ENCODE peak calls at places on chromosomes 4 and X, in four cellular contexts. K is A549, W is GM12878, B is HepG2. P is an unnamed sample.

GRCh38 chrX:85619962-85620361 is 240.5 kb upstream of the POF1B start:
- DNase-seq in B (no peak), K (no peak), W (no peak), P (no peak)

GRCh38 chrX:51876441-51876840 is 17.0 kb upstream of the MAGED1 start:
- DNase-seq in K (no peak), W (no peak), B (no peak), P (no peak)

GRCh38 chrX:37786666-37787337 is 6.9 kb downstream of the CYBB start:
- DNase-seq in K (no peak), W (peak), B (no peak), P (peak)

GRCh38 chrX:1444896-1445480 is 7.7 kb downstream of the ASMTL start:
- DNase-seq in B (no peak), K (no peak), W (no peak), P (no peak)

GRCh38 chr4:98625399-98625798 is 33.0 kb downstream of the TSPAN5 start:
- DNase-seq in W (no peak), K (no peak), B (no peak), P (no peak)

GRCh38 chr4:54657194-54657555 is 582 bp upstream of the KIT start:
- DNase-seq in B (no peak), W (no peak), K (no peak), P (no peak)

GRCh38 chr4:71487324-71487677 is 148.5 kb downstream of the SLC4A4 start:
- DNase-seq in W (no peak), B (no peak), K (no peak), P (no peak)

GRCh38 chrX:12011075-12011474 is 127.2 kb upstream of the FRMPD4 start:
- DNase-seq in W (no peak), B (no peak), K (peak), P (no peak)

GRCh38 chr4:168797176-168797575 is 212.9 kb downstream of the CBR4 start:
- DNase-seq in K (peak), W (no peak), B (peak), P (no peak)

GRCh38 chr4:31088600-31089230 is 368.5 kb downstream of the PCDH7 start:
- DNase-seq in K (no peak), B (no peak), W (no peak), P (peak)

GRCh38 chrX:34559325-34559724 is 97.8 kb downstream of the TMEM47 start:
- DNase-seq in W (no peak), B (no peak), K (peak), P (no peak)

GRCh38 chrX:124239911-124240310 is 92.5 kb upstream of the TEX13D start:
- DNase-seq in W (peak), K (no peak), B (no peak), P (no peak)

GRCh38 chrX:7925867-7926472 is 1.2 kb downstream of the PNPLA4 start:
- DNase-seq in B (peak), W (peak), K (peak), P (peak)

GRCh38 chrX:79300821-79301220 is 66.3 kb downstream of the ITM2A start:
- DNase-seq in W (no peak), B (no peak), K (no peak), P (no peak)

GRCh38 chrX:281166-281999 is at the start of gene PLCXD1:
- DNase-seq in K (peak), B (peak), W (no peak), P (peak)

GRCh38 chr4:10115657-10116624 is 658 bp downstream of the WDR1 start:
- DNase-seq in B (peak), W (peak), K (peak), P (peak)

GRCh38 chr4:5881340-5881739 is 11.5 kb downstream of the CRMP1 start:
- DNase-seq in K (no peak), W (no peak), B (no peak), P (no peak)

GRCh38 chr4:188016754-188017153 is 21.2 kb downstream of the ZFP42 start:
- DNase-seq in W (no peak), B (no peak), K (no peak), P (no peak)
- TF ChIP-seq RAD21 in W (no peak), B (no peak), K (no peak), P (no peak)

GRCh38 chr4:113142351-113142750 is 92.9 kb downstream of the ANK2 start:
- DNase-seq in B (no peak), K (no peak), W (no peak), P (no peak)
- TF ChIP-seq CHD4 in B (no peak), K (no peak), W (no peak), P (no peak)

GRCh38 chr4:41178372-41179085 is 35.8 kb downstream of the APBB2 start:
- DNase-seq in K (no peak), B (no peak), W (no peak), P (no peak)
- TF ChIP-seq SMC3 in K (no peak), B (no peak), W (no peak), P (no peak)

DNA sequence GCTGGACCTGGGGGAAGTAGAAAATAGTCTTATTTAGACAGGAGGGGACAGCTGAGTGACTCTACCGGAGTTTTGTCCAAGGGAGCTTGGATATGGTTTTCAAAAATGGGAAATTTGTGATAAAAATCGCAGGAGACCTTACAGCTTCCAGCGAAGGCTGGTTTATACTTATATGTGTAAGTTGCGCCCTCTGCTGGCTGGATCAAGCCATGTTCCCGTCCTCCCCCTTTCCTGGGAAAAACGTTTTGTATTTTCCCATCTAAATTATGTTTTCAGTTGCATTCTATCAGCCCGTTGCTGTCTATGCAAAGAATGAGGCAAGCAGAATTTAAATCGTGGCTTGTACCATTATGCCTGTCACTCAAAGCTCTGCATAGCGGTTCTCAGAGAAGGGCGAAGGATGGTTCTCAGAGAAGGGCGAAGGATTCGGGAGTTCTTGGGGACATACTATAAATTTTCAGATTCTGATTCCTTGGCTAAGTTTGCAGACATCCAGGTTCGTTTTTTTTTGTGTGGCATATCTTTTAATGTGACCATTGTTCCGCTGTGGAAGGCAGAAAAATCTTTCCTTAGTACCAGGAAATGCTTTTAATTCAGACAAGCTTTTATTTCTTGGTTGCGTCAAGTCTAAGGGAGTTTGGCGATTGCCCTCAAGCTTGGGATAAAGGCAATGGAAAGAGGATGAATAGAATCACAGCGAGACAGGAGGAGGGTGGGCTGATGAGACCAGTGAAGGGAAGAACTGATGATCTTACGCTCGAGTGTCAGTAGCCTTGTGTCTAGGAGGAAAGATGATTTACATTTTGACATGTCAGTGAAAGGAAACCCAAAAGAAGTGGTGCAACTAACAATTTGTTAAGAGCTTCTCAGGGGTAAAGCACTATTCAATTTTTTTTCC is 128.5 kb upstream of the ARX start:
- DNase-seq in B (peak), W (no peak), K (peak), P (peak)
- TF ChIP-seq RAD21 in B (no peak), W (peak), K (peak), P (peak)

DNA sequence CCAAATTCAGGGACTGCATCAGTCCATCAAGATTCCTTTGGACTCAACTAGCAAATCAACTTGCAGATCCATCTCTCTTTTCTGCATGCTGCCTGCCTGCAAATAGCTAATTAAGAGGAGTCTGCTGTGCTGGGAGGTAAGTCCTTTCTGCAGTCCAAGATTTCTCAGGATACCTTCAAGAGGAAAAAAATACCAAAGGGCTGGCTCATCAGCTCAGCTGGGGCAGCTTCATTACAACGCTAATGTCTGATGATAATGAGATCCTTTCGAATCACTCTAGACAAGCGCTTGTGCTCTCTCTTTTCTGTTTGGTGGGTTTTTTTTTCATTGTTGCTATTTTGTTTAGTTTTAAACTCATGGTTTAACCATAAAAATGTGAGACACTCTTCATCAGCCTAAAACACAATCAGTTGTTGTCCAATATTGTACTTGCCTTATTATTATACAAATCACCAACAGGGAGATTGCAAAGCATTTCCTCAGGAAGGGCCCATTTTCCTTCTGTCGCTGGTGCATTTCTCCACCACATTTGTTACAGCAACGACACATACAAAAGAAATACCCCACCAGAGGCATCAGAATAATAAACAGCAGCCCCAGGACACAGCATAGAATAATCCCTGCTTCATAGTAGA is 50.8 kb downstream of the PROM1 start:
- DNase-seq in B (no peak), K (no peak), W (no peak), P (no peak)
- TF ChIP-seq CHD4 in B (no peak), K (no peak), W (no peak), P (no peak)

DNA sequence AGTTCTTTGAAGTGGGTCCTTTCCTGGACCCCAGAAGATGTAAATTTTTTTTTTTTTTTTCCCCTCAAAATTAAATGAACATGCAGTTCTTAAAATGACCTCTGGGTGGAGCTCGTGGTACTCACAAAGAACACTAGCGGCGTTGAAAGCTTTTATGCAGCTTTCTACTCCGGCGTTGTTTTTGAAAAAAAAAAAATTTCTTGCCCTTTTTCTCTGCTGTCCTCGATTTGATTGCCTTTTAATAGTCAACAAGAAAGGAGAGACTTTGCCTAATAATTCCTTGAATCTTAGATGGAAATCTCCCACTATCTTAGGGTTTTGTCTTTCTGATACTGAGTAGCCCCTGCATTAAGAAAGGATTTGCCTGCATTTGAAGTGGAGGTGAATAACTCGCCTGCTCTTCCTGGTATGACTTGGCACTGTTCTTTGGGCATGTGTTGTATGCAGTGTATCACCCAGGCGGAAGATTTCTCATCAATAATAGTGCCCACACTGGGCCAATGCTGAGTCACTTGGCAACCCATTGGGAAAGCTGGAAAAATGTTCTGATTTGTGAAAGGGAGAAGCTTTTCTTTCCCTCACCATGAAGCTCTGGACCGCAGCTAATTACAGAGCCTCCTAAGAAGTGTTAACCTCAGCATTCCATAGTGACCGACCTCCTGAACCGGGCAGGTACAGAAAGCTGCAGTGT is 104.0 kb downstream of the PHEX start:
- DNase-seq in B (peak), W (no peak), K (peak), P (peak)
- TF ChIP-seq SMC3 in B (peak), W (peak), K (peak), P (peak)

DNA sequence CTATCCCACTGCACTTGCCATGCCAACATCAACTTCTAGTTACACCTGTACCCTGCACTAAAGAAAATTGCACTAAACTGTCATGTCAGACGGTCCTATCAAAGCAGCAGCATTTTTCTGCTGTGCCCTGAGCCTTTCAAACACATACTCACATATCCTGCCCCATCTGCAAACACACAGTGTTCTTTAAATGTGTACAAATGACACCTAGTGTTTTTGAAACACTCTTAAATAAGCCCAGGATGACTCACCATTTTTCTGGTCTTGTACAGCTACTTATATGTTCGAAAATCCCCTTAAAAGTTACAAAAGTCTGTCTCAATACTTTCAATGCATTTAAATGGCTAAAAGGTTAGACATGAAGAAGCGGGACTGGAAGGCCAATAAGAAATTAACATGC is 346.7 kb upstream of the PPARGC1A start:
- DNase-seq in K (no peak), B (no peak), W (no peak), P (no peak)
- TF ChIP-seq RAD21 in K (no peak), B (no peak), W (no peak), P (no peak)

GRCh38 chrX:111339212-111339611 is 68.9 kb upstream of the CAPN6 start:
- DNase-seq in K (no peak), W (no peak), B (no peak), P (no peak)

GRCh38 chrX:111337067-111337466 is 66.8 kb upstream of the CAPN6 start:
- DNase-seq in K (no peak), W (no peak), B (no peak), P (no peak)

GRCh38 chrX:111338095-111338698 is 67.9 kb upstream of the CAPN6 start:
- DNase-seq in K (no peak), W (no peak), B (no peak), P (no peak)
- TF ChIP-seq CHD4 in K (no peak), W (no peak), B (no peak), P (no peak)

P was measured in K562.